ENCODE peak calls at places on chromosomes 4 and X, in nine cellular contexts. X is Caki2, K is GM23248, Q is fibroblast of lung, P is substantia nigra, C is A549, F is colonic mucosa, U is T-cell, L is T-helper 9 cell. Y is an unnamed sample.

GRCh38 chrX:154457491-154458115 is 478 bp upstream of the PLXNA3 start:
- DNase-seq in X (peak; percentile 30), K (peak; percentile 52), Q (no peak), P (peak; percentile 31), C (no peak), F (peak; percentile 45), U (peak; percentile 49), L (peak; percentile 42), Y (no peak)

GRCh38 chr4:26576171-26576829 is 7.6 kb upstream of the TBC1D19 start:
- DNase-seq in X (no peak), K (peak; percentile 69), Q (peak; percentile 85), P (no peak), C (no peak), F (no peak), U (no peak), L (no peak), Y (peak; percentile 80)

GRCh38 chrX:2439613-2440012 is 61.2 kb downstream of the DHRSX start:
- DNase-seq in X (no peak), K (no peak), Q (no peak), P (no peak), C (no peak), F (no peak), U (no peak), L (no peak), Y (no peak)

GRCh38 chr4:3145251-3145908 is 70.9 kb downstream of the HTT start:
- DNase-seq in X (no peak), K (peak; percentile 53), Q (peak; percentile 40), P (no peak), C (no peak), F (no peak), U (no peak), L (no peak), Y (peak; percentile 39)

GRCh38 chr4:120277509-120277908 is 210.9 kb upstream of the MAD2L1 start:
- DNase-seq in X (no peak), K (no peak), Q (no peak), P (no peak), C (no peak), F (no peak), U (no peak), L (no peak), Y (no peak)

GRCh38 chrX:147859666-147860065 is 52.1 kb upstream of the FMR1 start:
- DNase-seq in X (no peak), K (no peak), Q (no peak), P (no peak), C (no peak), F (no peak), U (no peak), L (no peak), Y (no peak)

GRCh38 chr4:119268466-119268865 is 53.5 kb downstream of the FABP2 start:
- DNase-seq in X (no peak), K (no peak), Q (no peak), P (no peak), C (no peak), F (no peak), U (no peak), L (no peak), Y (no peak)

GRCh38 chr4:88831063-88831462 is 133.4 kb upstream of the NAP1L5 start:
- DNase-seq in X (no peak), K (no peak), Q (no peak), P (no peak), C (no peak), F (peak; percentile 28), U (no peak), L (no peak), Y (no peak)

GRCh38 chr4:89640620-89641366 is 196.2 kb downstream of the SNCA start:
- DNase-seq in X (peak; percentile 70), K (peak; percentile 82), Q (peak; percentile 63), P (peak; percentile 25), C (peak; percentile 40), F (peak; percentile 50), U (no peak), L (no peak), Y (peak; percentile 43)

GRCh38 chr4:38313175-38313574 is 350.8 kb upstream of the KLF3 start:
- DNase-seq in X (no peak), K (no peak), Q (no peak), P (no peak), C (no peak), F (peak; percentile 85), U (no peak), L (no peak), Y (no peak)

GRCh38 chrX:109635151-109635550 is 10.2 kb upstream of the KCNE5 start:
- DNase-seq in X (peak; percentile 8), K (peak; percentile 36), Q (no peak), P (no peak), C (peak; percentile 3), F (no peak), U (no peak), L (no peak), Y (peak; percentile 16)

GRCh38 chr4:3227878-3228675 is 20.9 kb upstream of the MSANTD1 start:
- DNase-seq in X (no peak), K (peak; percentile 32), Q (peak; percentile 10), P (no peak), C (no peak), F (no peak), U (no peak), L (no peak), Y (peak; percentile 5)

GRCh38 chr4:7236847-7237246 is 44.5 kb downstream of the SORCS2 start:
- DNase-seq in X (no peak), K (peak; percentile 41), Q (peak; percentile 49), P (no peak), C (no peak), F (no peak), U (no peak), L (no peak), Y (peak; percentile 60)

GRCh38 chrX:3815896-3816664 is 102.6 kb upstream of the PRKX start:
- DNase-seq in X (peak; percentile 57), K (peak; percentile 54), Q (peak; percentile 40), P (no peak), C (peak; percentile 8), F (peak; percentile 71), U (peak; percentile 41), L (peak; percentile 20), Y (peak; percentile 31)

GRCh38 chrX:40310016-40310415 is 212.3 kb upstream of the BCOR start:
- DNase-seq in X (no peak), K (no peak), Q (no peak), P (no peak), C (no peak), F (no peak), U (no peak), L (no peak), Y (no peak)

GRCh38 chr4:108311313-108311712 is 142.6 kb upstream of the LEF1 start:
- DNase-seq in X (no peak), K (no peak), Q (no peak), P (no peak), C (no peak), F (no peak), U (no peak), L (no peak), Y (no peak)

GRCh38 chr4:138181288-138181687 is 60.9 kb downstream of the SLC7A11 start:
- DNase-seq in X (no peak), K (no peak), Q (peak; percentile 21), P (no peak), C (no peak), F (no peak), U (no peak), L (no peak), Y (peak; percentile 38)

GRCh38 chrX:44459501-44459900 is 83.2 kb downstream of the FUNDC1 start:
- DNase-seq in X (no peak), K (peak; percentile 30), Q (peak; percentile 10), P (no peak), C (no peak), F (no peak), U (no peak), L (no peak), Y (no peak)

GRCh38 chr4:38013461-38014366 is 53.5 kb downstream of the PTTG2 start:
- DNase-seq in X (no peak), K (peak; percentile 37), Q (peak; percentile 49), P (no peak), C (no peak), F (no peak), U (no peak), L (no peak), Y (peak; percentile 40)

GRCh38 chr4:2289311-2289954 is 27.5 kb upstream of the MXD4 start:
- DNase-seq in X (no peak), K (no peak), Q (no peak), P (no peak), C (no peak), F (no peak), U (no peak), L (no peak), Y (no peak)

GRCh38 chr4:80694178-80694577 is 336.3 kb upstream of the BMP3 start:
- DNase-seq in X (no peak), K (no peak), Q (peak; percentile 47), P (no peak), C (no peak), F (no peak), U (no peak), L (no peak), Y (peak; percentile 7)

GRCh38 chr4:40205259-40206198 is 8.7 kb downstream of the RHOH start:
- DNase-seq in X (no peak), K (no peak), Q (no peak), P (no peak), C (no peak), F (no peak), U (peak; percentile 48), L (no peak), Y (no peak)

GRCh38 chrX:141638601-141639000 is 49.1 kb downstream of the SPANXA2 start:
- DNase-seq in X (no peak), K (no peak), Q (no peak), P (no peak), C (no peak), F (no peak), U (no peak), L (no peak), Y (no peak)

GRCh38 chrX:133670394-133670793 is 255.1 kb upstream of the GPC4 start:
- DNase-seq in X (peak; percentile 19), K (peak; percentile 43), Q (peak; percentile 25), P (no peak), C (peak; percentile 28), F (peak; percentile 39), U (no peak), L (no peak), Y (peak; percentile 71)

GRCh38 chr4:73944061-73944875 is 37.6 kb downstream of the PF4 start:
- DNase-seq in X (no peak), K (peak; percentile 58), Q (peak; percentile 8), P (no peak), C (peak; percentile 2), F (peak; percentile 57), U (no peak), L (no peak), Y (peak; percentile 28)

GRCh38 chr4:38716271-38716670 is 52.3 kb downstream of the KLF3 start:
- DNase-seq in X (no peak), K (no peak), Q (no peak), P (no peak), C (no peak), F (no peak), U (no peak), L (no peak), Y (no peak)

GRCh38 chr4:144574004-144574403 is 72.0 kb upstream of the HHIP start:
- DNase-seq in X (no peak), K (no peak), Q (no peak), P (no peak), C (no peak), F (no peak), U (no peak), L (no peak), Y (no peak)

GRCh38 chrX:39196192-39197102 is 395.2 kb downstream of the MID1IP1 start:
- DNase-seq in X (peak; percentile 72), K (peak; percentile 72), Q (peak; percentile 88), P (no peak), C (no peak), F (no peak), U (peak; percentile 23), L (no peak), Y (peak; percentile 16)

GRCh38 chr4:148004228-148004813 is 272.4 kb downstream of the ARHGAP10 start:
- DNase-seq in X (no peak), K (no peak), Q (no peak), P (peak; percentile 17), C (no peak), F (no peak), U (no peak), L (no peak), Y (peak; percentile 60)